ENCODE peak calls at places on chromosomes 6 and 20, in five cellular contexts. S is H9, J is mesenchymal stem cell, Z is trophoblast cell, T is H1. K is an unnamed sample.

GRCh38 chr6:5053864-5054426 is 31.2 kb upstream of the PPP1R3G start:
- DNase-seq in S (no peak), J (no peak), Z (peak; percentile 16), T (no peak), K (no peak)

GRCh38 chr6:63798378-63798777 is 162.8 kb downstream of the PHF3 start:
- DNase-seq in S (no peak), J (no peak), Z (no peak), T (no peak), K (no peak)

GRCh38 chr6:133553652-133554051 is 312.5 kb downstream of the EYA4 start:
- DNase-seq in S (no peak), J (peak; percentile 66), Z (peak; percentile 33), T (no peak), K (peak; percentile 58)

GRCh38 chr6:37650071-37650481 is 47.6 kb downstream of the MDGA1 start:
- DNase-seq in S (peak; percentile 88), J (no peak), Z (no peak), T (peak; percentile 29), K (peak; percentile 26)

GRCh38 chr6:100283288-100283687 is 181.4 kb downstream of the SIM1 start:
- DNase-seq in S (no peak), J (peak; percentile 51), Z (no peak), T (no peak), K (no peak)

GRCh38 chr6:17527076-17527475 is 73.0 kb upstream of the FAM8A1 start:
- DNase-seq in S (no peak), J (no peak), Z (no peak), T (no peak), K (no peak)

GRCh38 chr6:154791561-154792317 is 58.5 kb downstream of the SCAF8 start:
- DNase-seq in S (no peak), J (no peak), Z (no peak), T (no peak), K (no peak)

GRCh38 chr6:35757461-35758123 is 18.8 kb upstream of the CLPSL2 start:
- DNase-seq in S (peak; percentile 80), J (peak; percentile 52), Z (no peak), T (no peak), K (no peak)

GRCh38 chr6:79913369-79913768 is 34.0 kb downstream of the ELOVL4 start:
- DNase-seq in S (no peak), J (no peak), Z (no peak), T (no peak), K (no peak)

GRCh38 chr6:169140986-169141495 is 112.6 kb downstream of the THBS2 start:
- DNase-seq in S (no peak), J (no peak), Z (no peak), T (no peak), K (no peak)

GRCh38 chr6:169144356-169144755 is 109.3 kb downstream of the THBS2 start:
- DNase-seq in S (no peak), J (no peak), Z (no peak), T (no peak), K (no peak)

GRCh38 chr6:169145476-169145875 is 108.2 kb downstream of the THBS2 start:
- DNase-seq in S (no peak), J (no peak), Z (peak; percentile 67), T (no peak), K (no peak)

GRCh38 chr6:169139179-169139971 is 114.3 kb downstream of the THBS2 start:
- DNase-seq in S (no peak), J (no peak), Z (no peak), T (no peak), K (no peak)

GRCh38 chr6:169141706-169142705 is 111.6 kb downstream of the THBS2 start:
- DNase-seq in S (no peak), J (no peak), Z (no peak), T (no peak), K (no peak)
- H2AK5ac ChIP-seq in S (no peak overlapping the region), J (no peak overlapping the region), Z (no peak overlapping the region), T (no peak overlapping the region), K (no peak overlapping the region)

DNA sequence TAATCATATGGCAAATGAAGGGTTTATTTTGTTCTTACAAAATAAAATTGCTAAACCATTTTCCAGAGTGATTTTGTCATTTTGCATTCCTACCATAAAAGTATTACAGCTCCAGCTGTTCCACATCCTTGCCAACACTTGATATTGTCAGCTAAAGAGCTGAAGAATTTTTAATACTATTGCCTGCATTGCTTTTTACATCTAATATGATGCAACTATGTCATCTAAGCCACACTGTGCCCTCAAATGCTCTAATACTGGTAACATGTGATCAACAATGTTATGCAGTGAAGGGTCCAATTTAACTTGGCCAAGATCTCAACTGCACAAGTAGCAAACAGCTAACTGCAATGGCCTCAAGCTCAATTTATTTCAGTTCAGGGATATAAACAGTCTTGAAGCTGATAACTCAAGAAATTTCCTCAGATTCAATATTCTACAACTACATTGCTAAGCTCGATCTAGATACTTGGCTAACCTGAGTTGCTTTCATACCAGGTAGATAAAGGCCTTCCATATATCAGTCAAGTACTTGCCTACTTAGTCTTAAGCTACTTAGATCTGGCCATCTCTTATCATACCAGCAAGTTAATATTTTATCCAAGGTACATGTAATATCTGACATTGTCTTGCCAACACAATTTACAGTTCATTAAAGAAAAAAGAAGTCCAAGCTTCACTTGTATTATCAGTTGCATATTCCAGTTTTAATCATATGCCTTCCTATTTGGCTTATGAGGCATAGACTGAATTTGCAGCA is 17.0 kb downstream of the AKIRIN2 start:
- DNase-seq in S (no peak), J (no peak), Z (no peak), T (no peak), K (no peak)
- H3K4me1 ChIP-seq in S (no peaks in the 10 kb centered on the region), J (peaks cover 9% of the 10 kb centered on the region), Z (no peaks in the 10 kb centered on the region), T (no peaks in the 10 kb centered on the region), K (no peaks in the 10 kb centered on the region)

GRCh38 chr20:59242714-59243626 is 57.4 kb upstream of the EDN3 start:
- DNase-seq in S (no peak), J (no peak), Z (peak; percentile 50), T (no peak), K (no peak)

GRCh38 chr20:59246691-59247090 is 53.7 kb upstream of the EDN3 start:
- DNase-seq in S (no peak), J (no peak), Z (no peak), T (no peak), K (no peak)

GRCh38 chr20:59253325-59253724 is 47.1 kb upstream of the EDN3 start:
- DNase-seq in S (no peak), J (no peak), Z (no peak), T (no peak), K (no peak)

GRCh38 chr20:59250293-59250692 is 50.1 kb upstream of the EDN3 start:
- DNase-seq in S (no peak), J (no peak), Z (no peak), T (no peak), K (no peak)

GRCh38 chr20:59248031-59248684 is 52.3 kb upstream of the EDN3 start:
- DNase-seq in S (no peak), J (no peak), Z (no peak), T (no peak), K (no peak)
- H2BK12ac ChIP-seq in S (no peak overlapping the region), J (no peak overlapping the region), Z (no peak overlapping the region), T (no peak overlapping the region), K (no peak overlapping the region)

DNA sequence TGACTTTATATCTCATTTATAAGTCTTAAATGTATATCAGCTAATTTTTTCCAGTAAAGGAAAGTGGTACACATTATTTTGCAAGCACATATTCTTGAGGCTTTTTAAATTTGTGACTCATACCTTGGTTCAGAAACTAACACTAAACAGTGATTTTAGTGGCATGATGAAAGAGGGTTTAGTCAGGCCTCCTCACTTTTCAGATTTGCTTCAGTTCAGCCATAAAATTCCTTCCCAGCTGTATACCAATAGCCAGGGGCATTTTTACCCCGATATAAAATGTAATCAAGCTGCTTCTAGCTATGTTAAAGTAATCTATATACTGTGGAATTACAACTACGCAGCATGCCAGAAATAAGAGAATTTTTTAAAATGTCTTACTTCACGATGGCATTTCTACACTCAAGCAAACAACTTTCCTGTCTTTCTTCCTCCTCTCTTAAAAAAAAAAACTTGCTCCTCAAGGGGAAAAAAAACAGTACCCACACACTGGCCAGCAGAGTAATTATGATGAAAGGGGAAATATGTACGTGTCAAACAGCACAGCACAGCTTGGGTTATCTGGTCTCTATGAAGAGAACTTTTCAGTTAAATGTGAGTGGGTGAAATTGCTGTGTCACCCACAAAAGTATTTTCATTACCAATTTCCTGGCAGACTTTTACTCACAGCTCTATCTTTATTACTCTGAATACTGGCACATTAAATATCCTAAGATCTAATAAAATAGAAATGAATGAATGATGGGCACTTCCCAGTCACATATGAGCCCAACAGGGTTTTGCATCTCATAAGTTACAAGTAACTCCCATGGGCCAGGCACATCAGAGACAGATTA is 244.8 kb upstream of the TENT5A start:
- DNase-seq in S (no peak), J (peak; percentile 86), Z (peak; percentile 66), T (no peak), K (no peak)
- H2AK5ac ChIP-seq in S (no peak overlapping the region), J (no peak overlapping the region), Z (no peak overlapping the region), T (no peak overlapping the region), K (no peak overlapping the region)

GRCh38 chr20:41136695-41137411 is 490 bp upstream of the PLCG1 start:
- DNase-seq in S (peak; percentile 91), J (peak; percentile 86), Z (peak; percentile 67), T (peak; percentile 56), K (peak; percentile 85)
- H3K4me1 ChIP-seq in S (peaks cover 21% of the 10 kb centered on the region), J (peaks cover 38% of the 10 kb centered on the region), Z (peaks cover 29% of the 10 kb centered on the region), T (peaks cover 25% of the 10 kb centered on the region), K (peaks cover 27% of the 10 kb centered on the region)

GRCh38 chr6:136930528-136930927 is 8.4 kb downstream of the SLC35D3 start:
- DNase-seq in S (no peak), J (no peak), Z (no peak), T (no peak), K (no peak)

GRCh38 chr6:136926383-136926782 is 4.3 kb downstream of the SLC35D3 start:
- DNase-seq in S (no peak), J (no peak), Z (no peak), T (no peak), K (no peak)

GRCh38 chr6:136923954-136924291 is 1.8 kb downstream of the SLC35D3 start:
- DNase-seq in S (no peak), J (no peak), Z (no peak), T (no peak), K (no peak)

GRCh38 chr6:136923116-136923953 is 1.2 kb downstream of the SLC35D3 start:
- DNase-seq in S (peak; percentile 71), J (no peak), Z (no peak), T (no peak), K (no peak)

DNA sequence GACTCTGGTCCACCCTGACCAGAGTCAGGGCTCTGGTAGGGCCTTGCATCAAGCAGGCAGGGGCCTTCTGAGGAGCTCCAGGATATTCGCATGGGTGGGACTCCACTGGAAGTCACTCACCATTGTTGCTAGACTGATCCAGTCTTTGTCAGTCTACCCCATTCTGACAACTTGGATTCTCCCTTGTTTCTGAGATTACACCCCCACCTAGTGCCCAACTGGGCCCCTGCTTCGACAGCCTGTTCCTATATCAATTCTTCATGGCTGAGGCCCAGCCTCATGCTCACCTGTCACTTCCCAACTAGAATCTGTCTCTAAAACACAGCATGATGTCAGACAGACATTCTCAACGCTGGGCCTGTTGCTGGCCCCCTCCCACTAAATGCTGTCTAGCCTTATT is 5.2 kb downstream of the SLC35D3 start:
- DNase-seq in S (peak; percentile 51), J (peak; percentile 13), Z (no peak), T (no peak), K (peak; percentile 14)
- H2BK12ac ChIP-seq in S (no peak overlapping the region), J (no peak overlapping the region), Z (no peak overlapping the region), T (no peak overlapping the region), K (no peak overlapping the region)

DNA sequence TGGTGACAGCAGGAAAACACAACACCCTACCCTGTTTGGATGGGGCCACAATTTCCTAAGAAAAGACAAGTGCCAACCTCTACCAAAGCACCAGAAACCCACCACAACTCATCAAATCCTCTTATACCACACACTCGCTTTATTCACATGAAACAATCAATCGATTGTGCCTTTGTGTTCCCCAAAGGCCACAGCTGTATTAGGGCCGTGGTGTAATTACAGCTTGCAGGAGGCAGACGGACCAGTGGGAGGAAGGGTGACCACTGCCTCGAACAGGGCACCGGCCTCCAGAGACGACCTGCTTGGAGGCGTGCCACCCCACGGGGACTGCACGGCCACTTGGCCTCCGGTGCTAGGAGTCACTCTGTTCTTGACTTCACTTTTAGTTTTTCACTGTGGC is 264.1 kb downstream of the FOXC1 start:
- DNase-seq in S (no peak), J (no peak), Z (no peak), T (no peak), K (no peak)
- H2AK5ac ChIP-seq in S (no peak overlapping the region), J (no peak overlapping the region), Z (no peak overlapping the region), T (no peak overlapping the region), K (no peak overlapping the region)

K was measured in neuronal stem cell.